ENCODE peak calls at places on chromosome 16, in ten cellular contexts. A is neuronal stem cell, S is mesendoderm, O is heart left ventricle, W is HCT116, T is cardiac muscle cell, D is gastrocnemius medialis, C is left ventricle myocardium inferior, F is mucosa of descending colon, K is suprapubic skin. U is an unnamed sample.

GRCh38 chr16:51267676-51268075 is 116.6 kb upstream of the SALL1 start:
- DNase-seq in A (no peak), S (no peak), O (no peak), W (no peak), T (no peak), D (no peak), C (no peak), F (no peak), K (no peak), U (no peak)

GRCh38 chr16:75341934-75342811 is 90.7 kb upstream of the BCAR1 start:
- DNase-seq in A (no peak), S (no peak), O (no peak), W (no peak), T (peak; percentile 56), D (no peak), C (no peak), F (peak; percentile 15), K (no peak), U (no peak)

GRCh38 chr16:401468-402348 is at the start of gene DECR2:
- DNase-seq in A (peak; percentile 93), S (peak; percentile 93), O (peak; percentile 96), W (no peak), T (peak; percentile 95), D (peak; percentile 93), C (peak; percentile 98), F (peak; percentile 99), K (peak; percentile 98), U (peak; percentile 86)

GRCh38 chr16:57196276-57196675 is 10.1 kb downstream of the RSPRY1 start:
- DNase-seq in A (no peak), S (no peak), O (no peak), W (no peak), T (no peak), D (no peak), C (no peak), F (no peak), K (no peak), U (no peak)

GRCh38 chr16:84656557-84657130 is 8.3 kb downstream of the KLHL36 start:
- DNase-seq in A (no peak), S (no peak), O (no peak), W (no peak), T (no peak), D (no peak), C (no peak), F (no peak), K (no peak), U (no peak)

GRCh38 chr16:71762186-71762585 is 37.7 kb upstream of the PHLPP2 start:
- DNase-seq in A (no peak), S (no peak), O (no peak), W (no peak), T (peak; percentile 54), D (no peak), C (no peak), F (no peak), K (no peak), U (no peak)

GRCh38 chr16:72961863-72962262 is 86.1 kb downstream of the ZFHX3 start:
- DNase-seq in A (no peak), S (peak; percentile 25), O (no peak), W (no peak), T (no peak), D (no peak), C (no peak), F (peak; percentile 55), K (no peak), U (no peak)

GRCh38 chr16:71927787-71928186 is 32.5 kb downstream of the IST1 start:
- DNase-seq in A (no peak), S (no peak), O (no peak), W (no peak), T (no peak), D (no peak), C (peak; percentile 39), F (no peak), K (no peak), U (no peak)

GRCh38 chr16:89270666-89271345 is 53.3 kb downstream of the ZNF778 start:
- DNase-seq in A (no peak), S (no peak), O (no peak), W (no peak), T (no peak), D (no peak), C (no peak), F (no peak), K (no peak), U (no peak)

GRCh38 chr16:89272631-89273030 is 55.1 kb downstream of the ZNF778 start:
- DNase-seq in A (no peak), S (no peak), O (no peak), W (no peak), T (no peak), D (no peak), C (no peak), F (no peak), K (no peak), U (no peak)

GRCh38 chr16:89268987-89269735 is 51.7 kb downstream of the ZNF778 start:
- DNase-seq in A (no peak), S (no peak), O (no peak), W (no peak), T (peak; percentile 74), D (no peak), C (no peak), F (no peak), K (no peak), U (no peak)

GRCh38 chr16:89268585-89268984 is 51.1 kb downstream of the ZNF778 start:
- DNase-seq in A (no peak), S (no peak), O (no peak), W (no peak), T (no peak), D (no peak), C (no peak), F (no peak), K (no peak), U (no peak)

GRCh38 chr16:89269805-89270665 is 52.5 kb downstream of the ZNF778 start:
- DNase-seq in A (no peak), S (no peak), O (no peak), W (no peak), T (no peak), D (no peak), C (no peak), F (no peak), K (no peak), U (no peak)
- H3K36me3 ChIP-seq in A (peaks cover 47% of the 10 kb centered on the region), S (peaks cover 12% of the 10 kb centered on the region), O (peaks cover 21% of the 10 kb centered on the region), W (peaks cover 29% of the 10 kb centered on the region), T (peaks cover 31% of the 10 kb centered on the region), D (peaks cover 66% of the 10 kb centered on the region), C (peaks cover 84% of the 10 kb centered on the region), F (peaks cover 10% of the 10 kb centered on the region), K (peaks cover 86% of the 10 kb centered on the region), U (peaks cover 48% of the 10 kb centered on the region)

DNA sequence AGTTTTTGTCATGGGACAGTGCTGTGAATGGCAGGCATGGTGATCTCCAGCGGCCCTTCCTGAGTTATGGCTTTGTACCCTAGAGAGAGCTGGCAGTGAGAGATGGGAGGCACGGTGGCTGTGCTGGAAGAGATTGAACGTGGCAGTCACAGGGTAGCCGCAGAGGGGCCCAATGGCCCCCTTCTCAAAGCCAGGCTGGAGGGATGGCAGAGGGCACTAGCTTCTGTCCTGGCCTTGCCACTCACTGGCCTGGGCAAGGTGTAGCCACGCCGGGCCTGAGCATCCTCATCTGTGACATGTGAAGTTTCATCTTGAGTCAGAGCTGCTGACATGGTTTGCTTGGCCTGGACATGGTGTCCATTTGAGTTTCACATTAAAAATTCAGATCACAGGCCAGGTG is 3.9 kb upstream of the ATP2A1 start:
- DNase-seq in A (no peak), S (no peak), O (no peak), W (no peak), T (no peak), D (no peak), C (no peak), F (no peak), K (no peak), U (no peak)
- H3K36me3 ChIP-seq in A (peaks cover 40% of the 10 kb centered on the region), S (peaks cover 9% of the 10 kb centered on the region), O (peaks cover 10% of the 10 kb centered on the region), W (peaks cover 15% of the 10 kb centered on the region), T (peaks cover 12% of the 10 kb centered on the region), D (peaks cover 37% of the 10 kb centered on the region), C (peaks cover 54% of the 10 kb centered on the region), F (no peaks in the 10 kb centered on the region), K (peaks cover 50% of the 10 kb centered on the region), U (peaks cover 34% of the 10 kb centered on the region)

GRCh38 chr16:3513892-3514600 is 13.2 kb downstream of the CLUAP1 start:
- DNase-seq in A (no peak), S (no peak), O (no peak), W (no peak), T (no peak), D (no peak), C (no peak), F (no peak), K (no peak), U (no peak)

GRCh38 chr16:3518292-3518982 is 17.6 kb downstream of the CLUAP1 start:
- DNase-seq in A (no peak), S (no peak), O (no peak), W (no peak), T (no peak), D (no peak), C (no peak), F (no peak), K (no peak), U (no peak)

GRCh38 chr16:3515897-3516296 is 15.1 kb downstream of the CLUAP1 start:
- DNase-seq in A (no peak), S (no peak), O (no peak), W (no peak), T (no peak), D (no peak), C (no peak), F (no peak), K (no peak), U (no peak)

GRCh38 chr16:3511286-3512180 is 10.7 kb downstream of the CLUAP1 start:
- DNase-seq in A (no peak), S (no peak), O (no peak), W (no peak), T (no peak), D (no peak), C (no peak), F (no peak), K (no peak), U (no peak)

GRCh38 chr16:3514621-3515020 is 13.8 kb downstream of the CLUAP1 start:
- DNase-seq in A (no peak), S (no peak), O (no peak), W (no peak), T (peak; percentile 20), D (no peak), C (no peak), F (no peak), K (no peak), U (no peak)
- H3K36me3 ChIP-seq in A (peaks cover 34% of the 10 kb centered on the region), S (no peaks in the 10 kb centered on the region), O (peaks cover 8% of the 10 kb centered on the region), W (peaks cover 39% of the 10 kb centered on the region), T (peaks cover 50% of the 10 kb centered on the region), D (peaks cover 74% of the 10 kb centered on the region), C (peaks cover 98% of the 10 kb centered on the region), F (no peaks in the 10 kb centered on the region), K (peaks cover 78% of the 10 kb centered on the region), U (peaks cover 43% of the 10 kb centered on the region)

GRCh38 chr16:28118636-28119035 is 55.1 kb upstream of the GSG1L start:
- DNase-seq in A (no peak), S (no peak), O (no peak), W (no peak), T (no peak), D (no peak), C (no peak), F (no peak), K (no peak), U (no peak)

GRCh38 chr16:28121527-28121926 is 58.0 kb upstream of the GSG1L start:
- DNase-seq in A (no peak), S (no peak), O (no peak), W (no peak), T (no peak), D (no peak), C (no peak), F (no peak), K (no peak), U (no peak)

GRCh38 chr16:28120754-28121153 is 57.2 kb upstream of the GSG1L start:
- DNase-seq in A (no peak), S (no peak), O (no peak), W (no peak), T (no peak), D (no peak), C (no peak), F (no peak), K (no peak), U (no peak)

GRCh38 chr16:28112908-28113307 is 49.4 kb upstream of the GSG1L start:
- DNase-seq in A (no peak), S (no peak), O (no peak), W (no peak), T (no peak), D (no peak), C (no peak), F (no peak), K (no peak), U (no peak)

DNA sequence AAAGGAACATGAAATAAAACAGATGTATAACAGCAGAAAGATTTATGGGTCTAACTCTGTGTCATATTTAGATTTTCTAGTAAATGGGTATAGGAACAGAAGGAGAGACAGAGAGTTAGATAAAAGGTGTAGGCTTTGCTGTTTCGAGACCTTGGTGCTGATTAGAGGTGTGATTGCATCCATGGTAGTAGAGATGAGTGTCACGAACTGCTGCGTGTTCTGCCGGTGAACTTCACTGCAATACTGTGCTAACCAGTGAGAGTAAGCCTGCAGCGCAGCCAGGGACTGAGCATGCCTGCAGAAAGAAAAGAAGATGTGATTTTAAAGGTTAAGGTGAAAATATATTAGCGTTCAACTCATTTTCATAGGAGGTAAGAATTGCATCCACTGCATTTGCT is 53.7 kb upstream of the GSG1L start:
- DNase-seq in A (no peak), S (no peak), O (no peak), W (no peak), T (no peak), D (no peak), C (no peak), F (peak; percentile 25), K (no peak), U (no peak)
- H3K36me3 ChIP-seq in A (peaks cover 23% of the 10 kb centered on the region), S (no peaks in the 10 kb centered on the region), O (peaks cover 12% of the 10 kb centered on the region), W (peaks cover 47% of the 10 kb centered on the region), T (peaks cover 19% of the 10 kb centered on the region), D (peaks cover 64% of the 10 kb centered on the region), C (peaks cover 95% of the 10 kb centered on the region), F (no peaks in the 10 kb centered on the region), K (peaks cover 89% of the 10 kb centered on the region), U (peaks cover 18% of the 10 kb centered on the region)